ENCODE peak calls at places on chromosome 17, in ten cellular contexts. C, S, Y, G, L, D, X, A, M and Q are unnamed samples.

GRCh38 chr17:7435676-7436555 is 681 bp downstream of the TMEM102 start:
- DNase-seq in G (peak), L (peak), A (peak), C (peak), Y (no peak), X (no peak), D (peak), S (peak), M (no peak), Q (no peak)

GRCh38 chr17:81898029-81898866 is 3.8 kb upstream of the NPB start:
- DNase-seq in D (peak), G (no peak), L (no peak), A (no peak), Y (peak), X (peak), C (no peak), S (no peak), M (no peak), Q (no peak)

GRCh38 chr17:68821860-68822693 is 133.1 kb downstream of the ABCA8 start:
- DNase-seq in G (no peak), D (no peak), S (no peak), L (no peak), M (no peak), A (no peak), Y (peak), C (no peak), X (peak), Q (no peak)

GRCh38 chr17:58587713-58588117 is 73.3 kb upstream of the MTMR4 start:
- DNase-seq in M (peak), A (peak), C (peak), Y (peak), X (peak), L (peak), D (peak), S (peak), G (peak), Q (peak)

GRCh38 chr17:7014261-7014994 is 2.0 kb downstream of the RNASEK start:
- DNase-seq in M (peak), L (peak), S (peak), D (peak), A (peak), C (peak), X (peak), Y (peak), G (peak), Q (peak)

GRCh38 chr17:76685846-76686245 is 24.9 kb downstream of the MXRA7 start:
- DNase-seq in G (no peak), A (no peak), X (no peak), C (no peak), S (no peak), D (no peak), M (no peak), Y (no peak), L (no peak), Q (no peak)

GRCh38 chr17:16662936-16663335 is 9.3 kb upstream of the ZNF624 start:
- DNase-seq in D (no peak), S (no peak), X (peak), Y (no peak), L (no peak), M (no peak), G (no peak), C (no peak), A (no peak), Q (no peak)

GRCh38 chr17:29699283-29699682 is 76.6 kb upstream of the CORO6 start:
- DNase-seq in A (no peak), L (no peak), S (no peak), Y (peak), G (no peak), D (no peak), C (no peak), X (no peak), M (no peak), Q (no peak)

GRCh38 chr17:3843935-3844516 is 2.0 kb downstream of the NCBP3 start:
- DNase-seq in L (peak), A (peak), C (peak), M (peak), D (peak), X (peak), Y (no peak), S (peak), G (peak), Q (no peak)

GRCh38 chr17:46771601-46772012 is 46.9 kb downstream of the WNT3 start:
- DNase-seq in G (peak), M (peak), L (peak), S (peak), C (peak), A (no peak), D (peak), X (peak), Y (no peak), Q (no peak)

GRCh38 chr17:34312080-34312479 is 7.2 kb upstream of the CCL8 start:
- DNase-seq in L (no peak), A (no peak), Y (peak), M (no peak), D (no peak), S (no peak), X (no peak), C (no peak), G (no peak), Q (no peak)

GRCh38 chr17:32593003-32593402 is 106.2 kb downstream of the CDK5R1 start:
- DNase-seq in C (no peak), A (no peak), G (no peak), X (no peak), L (no peak), M (no peak), Y (no peak), S (no peak), D (no peak), Q (no peak)

GRCh38 chr17:41516828-41517283 is 1.8 kb downstream of the KRT15 start:
- DNase-seq in Y (no peak), X (no peak), C (no peak), M (no peak), L (no peak), D (no peak), G (no peak), A (no peak), S (no peak), Q (no peak)

GRCh38 chr17:31321481-31321880 is at the start of gene EVI2A:
- DNase-seq in G (peak), M (peak), A (peak), Y (peak), D (peak), S (no peak), C (peak), X (peak), L (peak), Q (no peak)

GRCh38 chr17:41553176-41553575 is 18.7 kb downstream of the KRT9 start:
- DNase-seq in L (no peak), X (no peak), A (no peak), Y (no peak), G (no peak), D (no peak), C (no peak), M (no peak), S (no peak), Q (no peak)

GRCh38 chr17:57438031-57438731 is 181.9 kb downstream of the MSI2 start:
- DNase-seq in C (no peak), L (no peak), A (no peak), S (no peak), X (no peak), M (peak), D (no peak), G (no peak), Y (no peak), Q (no peak)

GRCh38 chr17:80649200-80649644 is 104.6 kb downstream of the RPTOR start:
- DNase-seq in Y (no peak), A (no peak), S (no peak), X (no peak), G (no peak), D (no peak), M (no peak), C (peak), L (no peak), Q (no peak)

GRCh38 chr17:32102697-32103096 is 39.6 kb upstream of the RHOT1 start:
- DNase-seq in D (no peak), Y (no peak), M (no peak), A (no peak), C (no peak), S (no peak), G (no peak), L (no peak), X (no peak), Q (no peak)

GRCh38 chr17:40442392-40443195 is 656 bp upstream of the IGFBP4 start:
- DNase-seq in S (no peak), L (no peak), G (peak), C (no peak), Y (peak), X (peak), D (no peak), M (no peak), A (no peak), Q (no peak)